ENCODE peak calls at places on chromosomes 12 and 14, in eight cellular contexts. U, Z, H, G, V, O, A and P are unnamed samples.

GRCh38 chr14:80996049-80996901 is 40.9 kb downstream of the TSHR start:
- DNase-seq in U (peak), Z (peak), H (no peak), G (no peak), V (peak), O (no peak), A (peak), P (no peak)

GRCh38 chr14:57293851-57294837 is 25.4 kb downstream of the AP5M1 start:
- DNase-seq in U (no peak), Z (no peak), H (no peak), G (no peak), V (no peak), O (no peak), A (no peak), P (no peak)

GRCh38 chr12:75827061-75827460 is 204.5 kb downstream of the PHLDA1 start:
- DNase-seq in U (no peak), Z (no peak), H (no peak), G (no peak), V (no peak), O (no peak), A (no peak), P (no peak)

GRCh38 chr14:106129274-106129673 is 602.9 kb downstream of the TMEM121 start:
- DNase-seq in U (no peak), Z (no peak), H (no peak), G (no peak), V (no peak), O (no peak), A (no peak), P (no peak)

GRCh38 chr12:112261559-112261958 is 120.7 kb downstream of the HECTD4 start:
- DNase-seq in U (no peak), Z (no peak), H (no peak), G (no peak), V (peak), O (no peak), A (peak), P (no peak)

GRCh38 chr12:53425515-53426150 is 2.0 kb downstream of the AMHR2 start:
- DNase-seq in U (no peak), Z (peak), H (no peak), G (no peak), V (no peak), O (no peak), A (no peak), P (no peak)

GRCh38 chr12:120048258-120048657 is 59.2 kb downstream of the BICDL1 start:
- DNase-seq in U (no peak), Z (no peak), H (no peak), G (no peak), V (no peak), O (no peak), A (no peak), P (no peak)

GRCh38 chr12:106109168-106109910 is 29.4 kb downstream of the NUAK1 start:
- DNase-seq in U (no peak), Z (no peak), H (no peak), G (no peak), V (no peak), O (no peak), A (no peak), P (no peak)

GRCh38 chr12:132453361-132454133 is 36.4 kb upstream of the FBRSL1 start:
- DNase-seq in U (no peak), Z (no peak), H (no peak), G (no peak), V (no peak), O (no peak), A (no peak), P (no peak)

GRCh38 chr14:56004807-56005579 is 113.2 kb upstream of the PELI2 start:
- DNase-seq in U (peak), Z (peak), H (no peak), G (no peak), V (peak), O (peak), A (no peak), P (peak)

GRCh38 chr12:64219135-64219534 is 3.0 kb downstream of the KICS2 start:
- DNase-seq in U (no peak), Z (no peak), H (no peak), G (no peak), V (no peak), O (no peak), A (no peak), P (no peak)

GRCh38 chr12:62190921-62191746 is 69.1 kb upstream of the USP15 start:
- DNase-seq in U (no peak), Z (no peak), H (no peak), G (no peak), V (no peak), O (no peak), A (no peak), P (no peak)

GRCh38 chr12:51538599-51538998 is 52.4 kb upstream of the SCN8A start:
- DNase-seq in U (no peak), Z (no peak), H (no peak), G (no peak), V (no peak), O (no peak), A (no peak), P (no peak)

GRCh38 chr12:131403676-131404075 is 307.2 kb upstream of the SFSWAP start:
- DNase-seq in U (no peak), Z (peak), H (no peak), G (peak), V (no peak), O (no peak), A (no peak), P (no peak)

GRCh38 chr14:90499121-90499520 is 102.3 kb downstream of the CALM1 start:
- DNase-seq in U (no peak), Z (no peak), H (no peak), G (peak), V (no peak), O (no peak), A (no peak), P (no peak)

GRCh38 chr12:54230555-54230954 is 41.8 kb upstream of the SMUG1 start:
- DNase-seq in U (no peak), Z (no peak), H (no peak), G (no peak), V (no peak), O (no peak), A (no peak), P (no peak)

GRCh38 chr12:40063424-40063823 is 42.5 kb downstream of the SLC2A13 start:
- DNase-seq in U (no peak), Z (no peak), H (no peak), G (no peak), V (no peak), O (no peak), A (no peak), P (no peak)

GRCh38 chr12:6323340-6323994 is 13.0 kb downstream of the PLEKHG6 start:
- DNase-seq in U (no peak), Z (no peak), H (no peak), G (peak), V (peak), O (peak), A (peak), P (peak)

GRCh38 chr12:14775652-14776020 is 27.6 kb downstream of the WBP11 start:
- DNase-seq in U (no peak), Z (no peak), H (no peak), G (no peak), V (no peak), O (no peak), A (no peak), P (no peak)

GRCh38 chr12:121580959-121581680 is at the start of gene KDM2B:
- DNase-seq in U (peak), Z (no peak), H (no peak), G (peak), V (no peak), O (no peak), A (peak), P (peak)

GRCh38 chr14:69695664-69696527 is 71.0 kb upstream of the SRSF5 start:
- DNase-seq in U (peak), Z (peak), H (no peak), G (no peak), V (no peak), O (no peak), A (no peak), P (peak)

GRCh38 chr14:90419200-90419599 is 22.4 kb downstream of the CALM1 start:
- DNase-seq in U (peak), Z (peak), H (peak), G (peak), V (peak), O (no peak), A (no peak), P (peak)

GRCh38 chr14:100554082-100554677 is 33.0 kb downstream of the BEGAIN start:
- DNase-seq in U (peak), Z (peak), H (peak), G (no peak), V (no peak), O (no peak), A (no peak), P (peak)

GRCh38 chr12:44848771-44849085 is 27.4 kb downstream of the NELL2 start:
- DNase-seq in U (no peak), Z (no peak), H (no peak), G (no peak), V (no peak), O (peak), A (no peak), P (no peak)

GRCh38 chr14:69882086-69882864 is 3.1 kb downstream of the SMOC1 start:
- DNase-seq in U (no peak), Z (no peak), H (no peak), G (no peak), V (no peak), O (no peak), A (no peak), P (no peak)

GRCh38 chr12:42090899-42091298 is 53.8 kb downstream of the GXYLT1 start:
- DNase-seq in U (no peak), Z (no peak), H (no peak), G (no peak), V (no peak), O (no peak), A (no peak), P (no peak)

GRCh38 chr12:58521152-58521551 is 399.2 kb downstream of the LRIG3 start:
- DNase-seq in U (no peak), Z (no peak), H (no peak), G (no peak), V (no peak), O (no peak), A (no peak), P (no peak)

GRCh38 chr14:97077253-97077653 is 280.1 kb downstream of the VRK1 start:
- DNase-seq in U (peak), Z (no peak), H (peak), G (peak), V (no peak), O (peak), A (no peak), P (peak)

GRCh38 chr12:3669594-3669993 is 83.3 kb downstream of the CRACR2A start:
- DNase-seq in U (no peak), Z (no peak), H (no peak), G (no peak), V (no peak), O (no peak), A (no peak), P (no peak)

GRCh38 chr14:21072102-21072501 is 2.0 kb downstream of the ARHGEF40 start:
- DNase-seq in U (no peak), Z (no peak), H (no peak), G (no peak), V (peak), O (no peak), A (no peak), P (no peak)

GRCh38 chr14:24251880-24252288 is 9.5 kb upstream of the TINF2 start:
- DNase-seq in U (no peak), Z (no peak), H (no peak), G (peak), V (no peak), O (no peak), A (no peak), P (no peak)

GRCh38 chr14:105375635-105376057 is 22.7 kb upstream of the TEX22 start:
- DNase-seq in U (no peak), Z (no peak), H (no peak), G (no peak), V (no peak), O (no peak), A (no peak), P (no peak)

GRCh38 chr12:16165506-16165905 is 112.0 kb downstream of the SLC15A5 start:
- DNase-seq in U (peak), Z (no peak), H (peak), G (peak), V (peak), O (no peak), A (peak), P (peak)

DNA sequence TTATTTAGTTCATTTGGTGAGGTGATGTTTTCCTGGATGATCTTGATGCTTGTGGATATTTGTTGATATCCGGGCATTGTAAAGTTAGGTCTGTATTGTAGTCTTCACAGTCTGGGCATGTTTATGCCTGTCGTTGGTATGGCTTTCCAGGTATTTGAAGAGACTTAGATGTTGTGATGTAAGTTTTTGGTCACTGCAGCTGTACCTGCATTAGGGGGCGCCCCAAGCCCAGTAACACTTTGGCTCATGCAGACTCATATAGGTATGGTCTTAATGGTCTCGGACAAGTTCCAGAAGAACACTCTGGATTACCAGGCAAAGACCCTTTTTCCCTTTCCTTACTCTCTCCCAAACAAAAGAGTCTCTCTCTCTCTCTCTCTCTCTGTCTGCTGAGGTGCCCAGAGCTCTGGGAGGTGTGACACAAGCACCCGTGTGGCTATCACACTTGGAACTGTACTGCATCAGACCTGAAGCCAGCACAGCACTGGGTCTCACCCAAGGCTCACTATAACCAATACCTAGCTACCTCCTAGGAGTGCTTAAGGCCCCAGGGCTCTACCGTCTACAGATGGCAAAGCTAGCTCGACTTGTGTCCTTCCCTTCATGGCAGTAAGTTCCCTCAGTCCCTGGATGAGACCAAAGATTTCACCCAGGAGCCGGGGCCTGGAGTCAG is 425.8 kb upstream of the ATXN7L3B start:
- DNase-seq in U (no peak), Z (no peak), H (no peak), G (no peak), V (no peak), O (no peak), A (peak), P (no peak)
- TF ChIP-seq EP300 in U (no peak), Z (no peak), H (no peak), G (no peak), V (no peak), O (no peak), A (no peak), P (no peak)

GRCh38 chr12:96094201-96094600 is 58.8 kb upstream of the LTA4H start:
- DNase-seq in U (no peak), Z (no peak), H (no peak), G (no peak), V (no peak), O (no peak), A (no peak), P (peak)
- TF ChIP-seq EP300 in U (no peak), Z (no peak), H (no peak), G (no peak), V (no peak), O (no peak), A (no peak), P (no peak)

GRCh38 chr12:43109626-43110345 is 442.2 kb downstream of the ADAMTS20 start:
- DNase-seq in U (no peak), Z (no peak), H (no peak), G (no peak), V (no peak), O (no peak), A (no peak), P (no peak)
- TF ChIP-seq EP300 in U (no peak), Z (no peak), H (no peak), G (no peak), V (no peak), O (no peak), A (no peak), P (no peak)

DNA sequence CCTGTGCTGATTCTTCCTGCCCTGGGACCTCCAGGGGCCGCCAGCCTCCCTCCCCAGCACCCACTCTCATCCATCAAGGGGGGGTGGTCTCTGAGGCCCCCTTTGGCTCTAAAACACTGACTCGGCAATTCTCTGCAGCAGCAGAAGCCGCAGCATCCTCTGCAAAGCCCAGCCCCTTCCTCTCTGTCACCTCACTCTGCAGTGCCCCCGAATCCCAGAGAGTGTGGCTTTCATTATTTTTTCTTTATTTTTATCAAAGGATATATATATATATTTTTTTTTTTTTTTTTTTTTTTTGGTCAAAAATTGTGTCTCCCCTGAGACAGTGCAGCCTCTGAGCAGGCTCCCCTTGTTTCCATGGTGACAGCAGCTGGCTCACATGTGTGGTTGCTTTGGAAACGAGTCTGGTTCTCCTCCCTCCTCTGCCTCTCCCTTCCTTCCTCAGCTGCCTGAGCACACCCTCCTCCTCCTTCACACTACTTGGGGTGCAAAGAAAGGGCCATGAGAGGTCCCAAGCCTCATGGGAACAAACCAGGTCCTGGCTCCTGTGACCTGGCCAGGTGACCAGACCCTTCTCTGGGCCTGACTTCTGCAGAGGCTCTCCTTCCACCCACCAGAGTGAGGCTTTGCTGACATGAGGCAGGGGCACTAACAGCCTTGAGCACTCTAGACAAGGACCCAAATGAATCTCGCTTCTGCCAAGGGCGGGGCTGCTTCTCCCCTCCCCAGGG is 100.5 kb downstream of the LRRC74A start:
- DNase-seq in U (no peak), Z (peak), H (peak), G (peak), V (no peak), O (no peak), A (no peak), P (no peak)
- TF ChIP-seq EP300 in U (no peak), Z (no peak), H (no peak), G (no peak), V (no peak), O (no peak), A (no peak), P (no peak)

GRCh38 chr12:27534060-27534764 is 10.2 kb downstream of the PPFIBP1 start:
- DNase-seq in U (no peak), Z (no peak), H (no peak), G (no peak), V (no peak), O (peak), A (no peak), P (no peak)
- TF ChIP-seq EP300 in U (no peak), Z (no peak), H (no peak), G (no peak), V (no peak), O (no peak), A (no peak), P (no peak)

GRCh38 chr12:98579347-98579746 is 14.1 kb upstream of the SLC25A3 start:
- DNase-seq in U (no peak), Z (no peak), H (no peak), G (no peak), V (no peak), O (no peak), A (no peak), P (no peak)

GRCh38 chr12:98579835-98580234 is 13.7 kb upstream of the SLC25A3 start:
- DNase-seq in U (no peak), Z (no peak), H (no peak), G (no peak), V (no peak), O (no peak), A (no peak), P (no peak)

GRCh38 chr12:98580695-98581094 is 12.8 kb upstream of the SLC25A3 start:
- DNase-seq in U (no peak), Z (no peak), H (no peak), G (no peak), V (no peak), O (no peak), A (no peak), P (no peak)

GRCh38 chr12:98578392-98578791 is 15.1 kb upstream of the SLC25A3 start:
- DNase-seq in U (peak), Z (no peak), H (no peak), G (no peak), V (no peak), O (no peak), A (no peak), P (no peak)

GRCh38 chr12:98578821-98579220 is 14.7 kb upstream of the SLC25A3 start:
- DNase-seq in U (peak), Z (no peak), H (no peak), G (no peak), V (no peak), O (no peak), A (no peak), P (no peak)
- TF ChIP-seq EP300 in U (no peak), Z (no peak), H (no peak), G (no peak), V (no peak), O (no peak), A (no peak), P (no peak)

DNA sequence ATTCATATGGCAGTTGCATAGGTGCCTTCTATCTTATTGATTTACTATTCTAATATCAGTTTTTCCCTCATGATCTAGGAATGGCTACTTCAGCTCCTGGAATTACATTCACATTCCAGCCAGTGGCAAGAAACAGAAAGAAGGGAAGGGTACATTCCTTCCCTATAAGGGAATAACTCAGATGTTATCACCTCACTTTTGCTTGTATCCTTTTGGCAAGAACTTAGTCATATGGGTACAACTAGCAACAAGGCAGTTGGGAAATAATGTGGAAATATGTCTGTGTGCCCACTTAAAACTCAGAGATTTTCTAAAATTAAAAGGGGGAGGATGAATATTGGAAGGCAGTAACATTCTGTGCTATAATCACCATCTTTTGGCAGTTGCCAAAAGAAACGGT is 85.5 kb downstream of the MSRB3 start:
- DNase-seq in U (no peak), Z (no peak), H (no peak), G (no peak), V (no peak), O (no peak), A (no peak), P (no peak)
- TF ChIP-seq EP300 in U (no peak), Z (no peak), H (no peak), G (no peak), V (no peak), O (no peak), A (no peak), P (no peak)

GRCh38 chr12:31778687-31779086 is 49.9 kb upstream of the AMN1 start:
- DNase-seq in U (no peak), Z (no peak), H (no peak), G (no peak), V (no peak), O (no peak), A (no peak), P (no peak)

GRCh38 chr12:31772685-31773222 is 43.9 kb upstream of the AMN1 start:
- DNase-seq in U (no peak), Z (no peak), H (no peak), G (no peak), V (no peak), O (no peak), A (peak), P (no peak)

GRCh38 chr12:31773223-31773750 is 44.5 kb upstream of the AMN1 start:
- DNase-seq in U (no peak), Z (peak), H (no peak), G (no peak), V (no peak), O (no peak), A (peak), P (no peak)

GRCh38 chr12:31772186-31772585 is 43.4 kb upstream of the AMN1 start:
- DNase-seq in U (no peak), Z (no peak), H (no peak), G (no peak), V (no peak), O (no peak), A (no peak), P (no peak)

GRCh38 chr12:31773867-31774266 is 45.0 kb upstream of the AMN1 start:
- DNase-seq in U (no peak), Z (peak), H (no peak), G (no peak), V (no peak), O (peak), A (peak), P (no peak)
- TF ChIP-seq EP300 in U (no peak), Z (no peak), H (no peak), G (no peak), V (no peak), O (no peak), A (no peak), P (no peak)